ENCODE peak calls at places on chromosome 22, in seven cellular contexts. Y is Peyer's patch, B is lower lobe of right lung, J is mammary epithelial cell, H is A549, G is tibial artery, R is colonic mucosa. N is an unnamed sample. For H3K4me1, the result is how much of the 10 kb centered on the place peaks cover.

GRCh38 chr22:50673231-50674126 is 856 bp downstream of the SHANK3 start:
- DNase-seq in R (no peak), G (no peak), H (no peak), J (no peak), Y (peak), B (no peak), N (no peak)

GRCh38 chr22:48301421-48301820 is 1526.3 kb downstream of the BRD1 start:
- DNase-seq in R (no peak), H (no peak), J (no peak), G (no peak), B (peak), Y (no peak), N (no peak)

GRCh38 chr22:42939941-42940653 is 74.9 kb downstream of the PACSIN2 start:
- DNase-seq in B (peak), Y (no peak), R (peak), G (no peak), J (peak), H (peak), N (peak)

GRCh38 chr22:30968015-30968923 is at the start of gene MORC2:
- DNase-seq in R (peak), B (peak), Y (no peak), J (no peak), G (no peak), H (peak), N (no peak)

GRCh38 chr22:49827853-49828598 is at the start of gene BRD1:
- DNase-seq in G (no peak), B (peak), R (peak), J (peak), Y (peak), H (peak), N (no peak)

GRCh38 chr22:48704335-48704734 is 1123.3 kb downstream of the BRD1 start:
- DNase-seq in H (no peak), R (no peak), J (no peak), B (no peak), Y (peak), G (no peak), N (no peak)

GRCh38 chr22:50085211-50085999 is at the start of gene MLC1:
- DNase-seq in B (no peak), G (no peak), Y (no peak), J (no peak), R (no peak), H (no peak), N (no peak)

GRCh38 chr22:44331881-44332714 is 19.3 kb upstream of the SHISAL1 start:
- DNase-seq in B (no peak), G (no peak), Y (no peak), R (no peak), H (peak), J (no peak), N (no peak)

GRCh38 chr22:41286639-41287091 is 678 bp upstream of the RANGAP1 start:
- DNase-seq in J (no peak), B (no peak), G (peak), Y (no peak), H (peak), R (no peak), N (no peak)

GRCh38 chr22:31828739-31829138 is 74.9 kb downstream of the DEPDC5 start:
- DNase-seq in Y (no peak), J (peak), G (no peak), B (no peak), H (no peak), R (no peak), N (no peak)

GRCh38 chr22:41367680-41368542 is 13.8 kb upstream of the TEF start:
- DNase-seq in Y (no peak), R (peak), B (peak), G (peak), H (no peak), J (peak), N (peak)

GRCh38 chr22:42877158-42877557 is 20.1 kb upstream of the ARFGAP3 start:
- DNase-seq in H (no peak), J (no peak), R (no peak), G (no peak), B (no peak), Y (no peak), N (no peak)

GRCh38 chr22:31504282-31504681 is 7.9 kb downstream of the SFI1 start:
- DNase-seq in G (no peak), B (no peak), H (no peak), J (peak), R (no peak), Y (no peak), N (no peak)

GRCh38 chr22:27984001-27984695 is 65.1 kb upstream of the PITPNB start:
- DNase-seq in H (no peak), R (no peak), B (no peak), J (no peak), G (peak), Y (no peak), N (no peak)

GRCh38 chr22:19086944-19087343 is 35.3 kb downstream of the DGCR2 start:
- DNase-seq in G (no peak), Y (no peak), J (peak), B (no peak), R (no peak), H (no peak), N (no peak)

GRCh38 chr22:29837780-29838598 is at the start of gene ASCC2:
- DNase-seq in B (peak), G (peak), Y (peak), H (peak), J (peak), R (peak), N (peak)
- TF ChIP-seq CTCF in B (no peak), G (peak), Y (peak), H (no peak), J (no peak), R (no peak), N (no peak)

DNA sequence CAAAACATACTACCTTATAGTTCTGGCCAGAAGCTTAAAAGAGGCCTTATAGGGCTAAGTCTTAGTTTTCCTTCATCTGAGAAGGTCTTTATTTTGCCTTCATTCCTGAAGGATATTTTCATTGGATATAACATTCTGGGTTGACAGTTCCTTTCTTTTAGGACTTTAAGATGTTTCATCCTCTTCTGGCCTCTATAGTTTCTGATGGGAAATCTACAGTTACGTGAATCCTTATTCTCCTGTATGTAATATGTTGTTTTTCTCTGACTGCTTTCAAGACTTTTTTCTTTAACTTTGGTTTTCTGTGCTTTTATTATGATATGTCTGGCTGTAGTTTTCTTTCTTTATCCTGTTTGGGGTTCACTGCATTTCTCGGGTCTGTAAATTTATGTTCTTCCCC is 48.2 kb downstream of the BCR start:
- DNase-seq in G (no peak), Y (no peak), H (no peak), B (no peak), J (no peak), R (no peak), N (no peak)
- H3K4me1 ChIP-seq in G (half or more), Y (under half), H (under half), B (half or more), J (under half), R (under half), N (under half)

GRCh38 chr22:21699643-21700042 is 33.8 kb downstream of the PPIL2 start:
- DNase-seq in B (no peak), H (no peak), R (no peak), G (no peak), J (no peak), Y (no peak), N (no peak)

GRCh38 chr22:21702700-21703683 is 32.6 kb downstream of the YPEL1 start:
- DNase-seq in B (no peak), J (no peak), Y (peak), G (no peak), R (no peak), H (no peak), N (no peak)

GRCh38 chr22:21702094-21702493 is 33.5 kb downstream of the YPEL1 start:
- DNase-seq in H (no peak), B (no peak), J (no peak), R (no peak), Y (no peak), G (no peak), N (no peak)

GRCh38 chr22:21700822-21701221 is 34.8 kb downstream of the YPEL1 start:
- DNase-seq in Y (no peak), R (no peak), G (no peak), H (no peak), J (no peak), B (no peak), N (no peak)

GRCh38 chr22:21701384-21701971 is 34.1 kb downstream of the YPEL1 start:
- DNase-seq in J (no peak), R (no peak), H (no peak), Y (no peak), G (no peak), B (no peak), N (no peak)
- TF ChIP-seq CTCF in J (no peak), R (no peak), H (no peak), Y (no peak), G (no peak), B (no peak), N (no peak)

DNA sequence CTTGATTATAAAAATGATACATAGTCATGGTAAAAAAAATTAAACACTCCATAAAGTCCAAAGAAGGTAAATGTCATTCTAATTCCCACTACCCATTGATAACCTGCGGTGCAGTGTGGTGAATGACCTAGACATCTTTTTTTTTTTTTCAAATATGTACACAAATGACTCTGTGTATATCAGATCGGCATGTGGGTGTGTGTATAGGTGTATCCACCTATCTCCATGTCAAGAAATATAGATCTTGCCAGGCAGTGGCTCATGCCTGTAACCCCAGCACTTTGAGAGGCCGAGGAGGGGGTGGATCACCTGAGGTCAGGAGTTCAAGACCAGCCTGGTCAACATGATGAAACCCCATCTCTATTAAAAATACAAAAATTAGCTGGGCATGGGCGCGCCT is 18.4 kb upstream of the CBX6 start:
- DNase-seq in H (no peak), J (no peak), G (no peak), Y (no peak), B (no peak), R (no peak), N (no peak)
- H3K4me1 ChIP-seq in H (under half), J (under half), G (under half), Y (under half), B (under half), R (under half), N (under half)

GRCh38 chr22:39212721-39213376 is 31.9 kb downstream of the PDGFB start:
- DNase-seq in Y (peak), R (no peak), H (peak), B (peak), J (peak), G (no peak), N (peak)
- TF ChIP-seq CTCF in Y (no peak), R (no peak), H (no peak), B (no peak), J (no peak), G (no peak), N (no peak)

GRCh38 chr22:38699784-38700183 is 959 bp downstream of the JOSD1 start:
- DNase-seq in R (peak), G (no peak), B (no peak), H (no peak), Y (no peak), J (peak), N (peak)

GRCh38 chr22:38700271-38700788 is 413 bp downstream of the JOSD1 start:
- DNase-seq in H (no peak), B (peak), R (peak), G (peak), J (peak), Y (peak), N (no peak)

GRCh38 chr22:38698407-38699094 is 2.2 kb downstream of the JOSD1 start:
- DNase-seq in H (no peak), Y (no peak), R (no peak), G (no peak), B (no peak), J (no peak), N (no peak)

GRCh38 chr22:38699143-38699542 is 1.6 kb downstream of the JOSD1 start:
- DNase-seq in G (no peak), R (no peak), B (no peak), J (no peak), H (no peak), Y (no peak), N (no peak)

DNA sequence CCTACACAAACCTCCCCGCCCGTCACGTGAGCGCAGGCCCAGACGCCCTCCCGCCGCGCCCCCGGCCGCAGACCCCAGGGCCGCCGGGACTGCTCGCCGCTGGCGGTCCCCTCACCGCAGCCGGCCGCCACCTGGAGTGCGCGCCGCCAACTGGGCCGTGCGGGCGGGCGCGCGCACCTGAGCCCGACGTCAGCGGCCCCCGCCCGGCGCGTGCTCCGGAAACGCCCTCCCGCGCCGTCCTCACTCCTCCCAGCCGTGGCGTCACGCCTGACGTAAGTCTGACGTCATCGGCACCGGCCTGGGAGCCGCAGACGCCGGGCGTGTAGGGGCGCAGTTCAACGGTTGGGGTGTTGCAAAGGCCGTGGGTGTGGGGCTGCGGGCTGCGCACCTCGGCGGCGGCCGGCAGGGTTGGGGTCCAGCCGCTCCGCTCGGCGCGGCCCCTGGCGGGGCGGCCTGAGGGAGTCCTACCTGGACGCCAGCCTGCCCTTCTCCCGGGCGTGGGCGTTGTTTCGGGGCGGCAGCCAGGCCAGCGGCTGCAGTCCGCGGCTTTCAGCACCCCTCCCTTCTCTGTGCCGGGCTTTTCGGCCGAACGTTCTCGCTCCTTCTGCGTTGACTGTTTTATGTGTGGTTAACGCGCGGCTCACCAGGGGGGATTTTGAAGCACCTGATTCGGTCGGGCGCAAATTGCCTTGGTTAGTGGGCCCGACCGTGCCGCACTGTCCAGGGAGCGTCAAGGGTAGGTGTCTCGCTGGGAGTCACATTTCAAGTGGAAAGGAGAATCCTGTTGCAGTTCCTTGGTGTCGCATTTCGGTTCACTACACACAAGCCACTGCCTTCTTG is at the start of gene JOSD1:
- DNase-seq in B (peak), J (peak), R (peak), H (peak), Y (peak), G (peak), N (peak)
- H3K4me1 ChIP-seq in B (half or more), J (under half), R (under half), H (under half), Y (under half), G (half or more), N (under half)

GRCh38 chr22:36551096-36551495 is 22.1 kb upstream of the EIF3D start:
- DNase-seq in B (no peak), H (no peak), G (no peak), J (no peak), R (no peak), Y (no peak), N (no peak)

GRCh38 chr22:36549033-36549432 is 20.1 kb upstream of the EIF3D start:
- DNase-seq in B (no peak), H (no peak), J (no peak), R (no peak), G (no peak), Y (no peak), N (no peak)

GRCh38 chr22:36548606-36549005 is 19.6 kb upstream of the EIF3D start:
- DNase-seq in H (no peak), B (no peak), Y (no peak), J (no peak), G (peak), R (no peak), N (no peak)

GRCh38 chr22:36552300-36552699 is 23.3 kb upstream of the EIF3D start:
- DNase-seq in G (no peak), J (no peak), Y (no peak), H (no peak), B (no peak), R (no peak), N (no peak)

DNA sequence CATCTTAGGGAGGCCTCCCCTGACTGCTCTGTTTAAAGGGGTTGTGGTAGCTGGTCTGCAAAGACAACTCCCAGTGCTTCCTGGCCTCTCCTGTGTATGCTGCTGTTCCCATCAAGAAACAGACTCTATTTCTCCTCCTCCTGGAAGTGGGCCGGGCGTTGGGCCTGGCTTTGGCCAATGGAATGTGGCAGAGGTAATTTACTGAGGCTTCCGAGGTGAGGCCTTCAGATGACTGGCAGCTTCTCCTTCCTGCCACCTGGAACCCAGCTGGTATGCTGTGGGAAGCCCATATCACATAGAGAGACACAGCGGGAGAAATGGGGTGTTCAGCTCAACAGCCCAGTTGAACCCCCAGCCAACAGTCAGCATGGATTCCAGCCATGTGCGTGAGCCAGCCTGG is 25.1 kb upstream of the EIF3D start:
- DNase-seq in Y (no peak), H (no peak), J (no peak), G (no peak), R (no peak), B (no peak), N (no peak)
- TF ChIP-seq CTCF in Y (no peak), H (no peak), J (no peak), G (no peak), R (no peak), B (no peak), N (no peak)

DNA sequence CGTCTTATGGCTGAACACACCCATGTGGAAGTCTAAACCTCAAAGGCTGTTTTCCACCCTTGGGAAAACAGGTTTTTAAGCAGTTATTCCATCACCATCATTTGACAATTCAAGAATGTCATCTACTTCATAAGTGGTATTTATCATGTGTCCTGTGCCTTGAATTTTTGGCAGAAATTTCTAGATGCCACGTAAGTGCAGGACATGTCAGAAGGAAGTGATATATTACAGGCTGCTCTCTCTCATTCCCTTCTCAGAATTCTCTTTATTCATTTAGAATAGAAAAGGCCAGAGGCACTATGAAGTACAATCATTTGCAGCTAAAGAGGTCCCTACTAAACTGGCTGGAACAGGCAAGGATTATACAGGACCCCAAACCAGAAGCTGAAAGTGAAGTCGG is 12.0 kb downstream of the RBFOX2 start:
- DNase-seq in R (no peak), J (no peak), G (no peak), Y (no peak), H (no peak), B (no peak), N (no peak)
- H3K4me1 ChIP-seq in R (under half), J (under half), G (under half), Y (under half), H (under half), B (under half), N (under half)

N was measured in foreskin keratinocyte.